ENCODE peak calls at places on chromosomes 1 and 21, in ten cellular contexts. One of them, this sample, is unnamed.

GRCh38 chr1:94579876-94580294 is 38.3 kb upstream of the F3 start:
- DNase-seq in tibial artery: no peak
- DNase-seq in HCT116: peak
- DNase-seq in left lung: no peak
- DNase-seq in ovary: no peak
- DNase-seq in HL-60: no peak
- DNase-seq in body of pancreas: no peak
- DNase-seq in A673: peak
- DNase-seq in adrenal gland: no peak
- DNase-seq in IMR-90: peak
- DNase-seq in this sample: no peak

GRCh38 chr1:212611000-212611636 is 2.6 kb downstream of the ATF3 start:
- DNase-seq in tibial artery: no peak
- DNase-seq in HCT116: no peak
- DNase-seq in left lung: no peak
- DNase-seq in ovary: no peak
- DNase-seq in HL-60: no peak
- DNase-seq in body of pancreas: no peak
- DNase-seq in A673: peak
- DNase-seq in adrenal gland: no peak
- DNase-seq in IMR-90: no peak
- DNase-seq in this sample: no peak

GRCh38 chr1:98323396-98323795 is 338.1 kb upstream of the SNX7 start:
- DNase-seq in tibial artery: peak
- DNase-seq in HCT116: peak
- DNase-seq in left lung: no peak
- DNase-seq in ovary: no peak
- DNase-seq in HL-60: peak
- DNase-seq in body of pancreas: no peak
- DNase-seq in A673: peak
- DNase-seq in adrenal gland: no peak
- DNase-seq in IMR-90: peak
- DNase-seq in this sample: no peak

GRCh38 chr1:221169447-221169889 is 290.2 kb downstream of the HLX start:
- DNase-seq in tibial artery: no peak
- DNase-seq in HCT116: no peak
- DNase-seq in left lung: no peak
- DNase-seq in ovary: no peak
- DNase-seq in HL-60: no peak
- DNase-seq in body of pancreas: no peak
- DNase-seq in A673: peak
- DNase-seq in adrenal gland: no peak
- DNase-seq in IMR-90: peak
- DNase-seq in this sample: no peak

GRCh38 chr1:47181095-47181954 is 8.5 kb downstream of the PDZK1IP1 start:
- DNase-seq in tibial artery: no peak
- DNase-seq in HCT116: no peak
- DNase-seq in left lung: no peak
- DNase-seq in ovary: no peak
- DNase-seq in HL-60: no peak
- DNase-seq in body of pancreas: no peak
- DNase-seq in A673: no peak
- DNase-seq in adrenal gland: no peak
- DNase-seq in IMR-90: no peak
- DNase-seq in this sample: no peak

GRCh38 chr21:15552914-15553491 is 176.8 kb upstream of the USP25 start:
- DNase-seq in tibial artery: no peak
- DNase-seq in HCT116: no peak
- DNase-seq in left lung: no peak
- DNase-seq in ovary: no peak
- DNase-seq in HL-60: no peak
- DNase-seq in body of pancreas: no peak
- DNase-seq in A673: peak
- DNase-seq in adrenal gland: no peak
- DNase-seq in IMR-90: peak
- DNase-seq in this sample: no peak

GRCh38 chr1:28417441-28418277 is 48.1 kb downstream of the PHACTR4 start:
- DNase-seq in tibial artery: no peak
- DNase-seq in HCT116: peak
- DNase-seq in left lung: no peak
- DNase-seq in ovary: no peak
- DNase-seq in HL-60: peak
- DNase-seq in body of pancreas: peak
- DNase-seq in A673: no peak
- DNase-seq in adrenal gland: peak
- DNase-seq in IMR-90: peak
- DNase-seq in this sample: no peak

GRCh38 chr1:28302247-28302646 is 26.6 kb upstream of the MED18 start:
- DNase-seq in tibial artery: no peak
- DNase-seq in HCT116: no peak
- DNase-seq in left lung: no peak
- DNase-seq in ovary: no peak
- DNase-seq in HL-60: no peak
- DNase-seq in body of pancreas: no peak
- DNase-seq in A673: no peak
- DNase-seq in adrenal gland: no peak
- DNase-seq in IMR-90: no peak
- DNase-seq in this sample: no peak

GRCh38 chr1:98090351-98090750 is 169.5 kb upstream of the DPYD start:
- DNase-seq in tibial artery: no peak
- DNase-seq in HCT116: no peak
- DNase-seq in left lung: no peak
- DNase-seq in ovary: no peak
- DNase-seq in HL-60: no peak
- DNase-seq in body of pancreas: no peak
- DNase-seq in A673: no peak
- DNase-seq in adrenal gland: no peak
- DNase-seq in IMR-90: peak
- DNase-seq in this sample: no peak

GRCh38 chr1:7456683-7457082 is 314.4 kb upstream of the VAMP3 start:
- DNase-seq in tibial artery: no peak
- DNase-seq in HCT116: no peak
- DNase-seq in left lung: no peak
- DNase-seq in ovary: no peak
- DNase-seq in HL-60: no peak
- DNase-seq in body of pancreas: peak
- DNase-seq in A673: no peak
- DNase-seq in adrenal gland: no peak
- DNase-seq in IMR-90: no peak
- DNase-seq in this sample: no peak

GRCh38 chr21:44017601-44018000 is 5.5 kb downstream of the TRAPPC10 start:
- DNase-seq in tibial artery: no peak
- DNase-seq in HCT116: no peak
- DNase-seq in left lung: no peak
- DNase-seq in ovary: no peak
- DNase-seq in HL-60: no peak
- DNase-seq in body of pancreas: no peak
- DNase-seq in A673: no peak
- DNase-seq in adrenal gland: peak
- DNase-seq in IMR-90: no peak
- DNase-seq in this sample: no peak

GRCh38 chr1:58116284-58116683 is 430.2 kb downstream of the OMA1 start:
- DNase-seq in tibial artery: no peak
- DNase-seq in HCT116: no peak
- DNase-seq in left lung: no peak
- DNase-seq in ovary: no peak
- DNase-seq in HL-60: no peak
- DNase-seq in body of pancreas: no peak
- DNase-seq in A673: no peak
- DNase-seq in adrenal gland: no peak
- DNase-seq in IMR-90: no peak
- DNase-seq in this sample: no peak

GRCh38 chr1:9902060-9902452 is 8.0 kb downstream of the CTNNBIP1 start:
- DNase-seq in tibial artery: no peak
- DNase-seq in HCT116: no peak
- DNase-seq in left lung: no peak
- DNase-seq in ovary: no peak
- DNase-seq in HL-60: no peak
- DNase-seq in body of pancreas: no peak
- DNase-seq in A673: no peak
- DNase-seq in adrenal gland: peak
- DNase-seq in IMR-90: no peak
- DNase-seq in this sample: no peak

GRCh38 chr1:186564558-186564957 is 103.6 kb upstream of the PDC start:
- DNase-seq in tibial artery: no peak
- DNase-seq in HCT116: no peak
- DNase-seq in left lung: no peak
- DNase-seq in ovary: no peak
- DNase-seq in HL-60: no peak
- DNase-seq in body of pancreas: no peak
- DNase-seq in A673: no peak
- DNase-seq in adrenal gland: no peak
- DNase-seq in IMR-90: peak
- DNase-seq in this sample: no peak

GRCh38 chr21:38848187-38848609 is 42.5 kb downstream of the ETS2 start:
- DNase-seq in tibial artery: no peak
- DNase-seq in HCT116: no peak
- DNase-seq in left lung: no peak
- DNase-seq in ovary: peak
- DNase-seq in HL-60: no peak
- DNase-seq in body of pancreas: no peak
- DNase-seq in A673: no peak
- DNase-seq in adrenal gland: no peak
- DNase-seq in IMR-90: no peak
- DNase-seq in this sample: no peak
- H3K27ac ChIP-seq in tibial artery: no peak
- H3K27ac ChIP-seq in HCT116: no peak
- H3K27ac ChIP-seq in left lung: no peak
- H3K27ac ChIP-seq in ovary: no peak
- H3K27ac ChIP-seq in HL-60: no peak
- H3K27ac ChIP-seq in body of pancreas: no peak
- H3K27ac ChIP-seq in A673: no peak
- H3K27ac ChIP-seq in adrenal gland: no peak
- H3K27ac ChIP-seq in IMR-90: no peak
- H3K27ac ChIP-seq in this sample: no peak

GRCh38 chr1:201565024-201565730 is 26.2 kb downstream of the NAV1 start:
- DNase-seq in tibial artery: no peak
- DNase-seq in HCT116: no peak
- DNase-seq in left lung: no peak
- DNase-seq in ovary: no peak
- DNase-seq in HL-60: no peak
- DNase-seq in body of pancreas: no peak
- DNase-seq in A673: no peak
- DNase-seq in adrenal gland: no peak
- DNase-seq in IMR-90: no peak
- DNase-seq in this sample: no peak

GRCh38 chr1:201562257-201562656 is 23.3 kb downstream of the NAV1 start:
- DNase-seq in tibial artery: no peak
- DNase-seq in HCT116: no peak
- DNase-seq in left lung: no peak
- DNase-seq in ovary: no peak
- DNase-seq in HL-60: no peak
- DNase-seq in body of pancreas: no peak
- DNase-seq in A673: no peak
- DNase-seq in adrenal gland: no peak
- DNase-seq in IMR-90: peak
- DNase-seq in this sample: no peak

GRCh38 chr1:201563941-201564340 is 25.0 kb downstream of the NAV1 start:
- DNase-seq in tibial artery: no peak
- DNase-seq in HCT116: no peak
- DNase-seq in left lung: no peak
- DNase-seq in ovary: no peak
- DNase-seq in HL-60: no peak
- DNase-seq in body of pancreas: no peak
- DNase-seq in A673: no peak
- DNase-seq in adrenal gland: no peak
- DNase-seq in IMR-90: no peak
- DNase-seq in this sample: no peak

GRCh38 chr1:201562659-201563405 is 23.9 kb downstream of the NAV1 start:
- DNase-seq in tibial artery: no peak
- DNase-seq in HCT116: no peak
- DNase-seq in left lung: no peak
- DNase-seq in ovary: no peak
- DNase-seq in HL-60: no peak
- DNase-seq in body of pancreas: no peak
- DNase-seq in A673: no peak
- DNase-seq in adrenal gland: no peak
- DNase-seq in IMR-90: peak
- DNase-seq in this sample: no peak

GRCh38 chr1:201563406-201563780 is 24.5 kb downstream of the NAV1 start:
- DNase-seq in tibial artery: no peak
- DNase-seq in HCT116: no peak
- DNase-seq in left lung: no peak
- DNase-seq in ovary: no peak
- DNase-seq in HL-60: no peak
- DNase-seq in body of pancreas: no peak
- DNase-seq in A673: no peak
- DNase-seq in adrenal gland: no peak
- DNase-seq in IMR-90: no peak
- DNase-seq in this sample: no peak
- TF ChIP-seq CTCF in tibial artery: no peak
- TF ChIP-seq CTCF in HCT116: no peak
- TF ChIP-seq CTCF in left lung: no peak
- TF ChIP-seq CTCF in ovary: no peak
- TF ChIP-seq CTCF in HL-60: no peak
- TF ChIP-seq CTCF in body of pancreas: no peak
- TF ChIP-seq CTCF in A673: no peak
- TF ChIP-seq CTCF in adrenal gland: no peak
- TF ChIP-seq CTCF in IMR-90: no peak
- TF ChIP-seq CTCF in this sample: no peak

DNA sequence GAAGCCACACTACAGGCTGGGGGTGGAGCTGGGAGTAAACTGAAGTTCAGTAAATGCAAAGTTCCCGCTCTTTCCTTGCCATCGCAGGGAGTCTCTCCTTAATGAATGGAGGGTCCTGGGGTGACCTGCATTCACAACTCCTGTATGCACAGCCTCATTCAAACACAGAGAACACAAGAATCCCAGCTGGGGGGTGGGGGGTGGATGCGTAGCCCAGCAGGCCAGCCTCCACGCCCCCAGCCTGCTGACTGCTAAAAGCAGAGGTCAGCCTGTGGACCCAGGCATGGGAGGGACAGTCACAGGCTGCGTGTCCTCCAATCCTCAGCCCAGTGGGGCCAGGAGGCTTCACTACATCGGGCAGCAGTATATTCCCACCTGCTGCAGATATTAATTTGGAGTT is 263.1 kb downstream of the GRIK3 start:
- DNase-seq in tibial artery: no peak
- DNase-seq in HCT116: no peak
- DNase-seq in left lung: no peak
- DNase-seq in ovary: no peak
- DNase-seq in HL-60: no peak
- DNase-seq in body of pancreas: no peak
- DNase-seq in A673: no peak
- DNase-seq in adrenal gland: no peak
- DNase-seq in IMR-90: no peak
- DNase-seq in this sample: no peak
- H3K27ac ChIP-seq in tibial artery: no peak
- H3K27ac ChIP-seq in HCT116: no peak
- H3K27ac ChIP-seq in left lung: no peak
- H3K27ac ChIP-seq in ovary: no peak
- H3K27ac ChIP-seq in HL-60: no peak
- H3K27ac ChIP-seq in body of pancreas: no peak
- H3K27ac ChIP-seq in A673: no peak
- H3K27ac ChIP-seq in adrenal gland: no peak
- H3K27ac ChIP-seq in IMR-90: no peak
- H3K27ac ChIP-seq in this sample: no peak

DNA sequence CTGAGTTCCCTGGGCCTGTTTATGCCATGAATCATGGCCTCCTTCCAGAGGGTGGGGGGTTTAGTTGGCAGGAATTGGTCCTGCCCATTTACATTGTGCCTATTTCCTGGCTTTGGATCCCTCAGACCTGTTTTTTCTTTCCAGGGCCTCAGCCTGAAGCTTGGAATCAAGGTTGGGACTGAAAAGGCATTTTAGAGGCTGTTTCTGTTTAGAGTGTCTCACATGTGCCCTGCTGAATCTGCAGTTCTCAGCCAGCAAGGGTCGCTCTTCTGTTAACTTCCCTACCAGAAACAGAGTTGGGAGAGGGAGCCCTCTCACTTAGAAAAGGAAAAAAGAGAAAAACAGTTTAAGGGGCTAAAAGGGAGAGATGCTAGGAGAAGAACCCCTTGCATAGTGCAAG is 191.1 kb downstream of the PTPRC start:
- DNase-seq in tibial artery: no peak
- DNase-seq in HCT116: no peak
- DNase-seq in left lung: no peak
- DNase-seq in ovary: no peak
- DNase-seq in HL-60: no peak
- DNase-seq in body of pancreas: no peak
- DNase-seq in A673: peak
- DNase-seq in adrenal gland: no peak
- DNase-seq in IMR-90: peak
- DNase-seq in this sample: no peak
- TF ChIP-seq CTCF in tibial artery: no peak
- TF ChIP-seq CTCF in HCT116: no peak
- TF ChIP-seq CTCF in left lung: no peak
- TF ChIP-seq CTCF in ovary: no peak
- TF ChIP-seq CTCF in HL-60: no peak
- TF ChIP-seq CTCF in body of pancreas: no peak
- TF ChIP-seq CTCF in A673: peak
- TF ChIP-seq CTCF in adrenal gland: no peak
- TF ChIP-seq CTCF in IMR-90: peak
- TF ChIP-seq CTCF in this sample: no peak

This sample was measured in CD4-positive, alpha-beta T cell.